ENCODE peak calls at places on chromosomes 6 and 20, in four cellular contexts. A, U, Y and D are unnamed samples.

GRCh38 chr6:72724545-72724944 is 102.7 kb downstream of the KCNQ5 start:
- DNase-seq in A (no peak), Y (no peak), U (peak), D (no peak)

GRCh38 chr6:97023982-97024381 is 99.5 kb downstream of the KLHL32 start:
- DNase-seq in A (no peak), Y (no peak), U (no peak), D (no peak)

GRCh38 chr6:42316390-42316970 is 98.8 kb upstream of the MRPS10 start:
- DNase-seq in A (no peak), Y (no peak), U (peak), D (no peak)

GRCh38 chr6:158002951-158003853 is 21.5 kb downstream of the SYNJ2 start:
- DNase-seq in Y (no peak), A (no peak), U (no peak), D (no peak)

GRCh38 chr6:89818977-89819335 is 638 bp downstream of the MDN1 start:
- DNase-seq in Y (peak), A (peak), U (no peak), D (peak)

GRCh38 chr6:156009656-156010055 is 554.0 kb upstream of the NOX3 start:
- DNase-seq in A (no peak), U (no peak), Y (no peak), D (no peak)

GRCh38 chr6:129598244-129599187 is 111.5 kb downstream of the ARHGAP18 start:
- DNase-seq in A (peak), U (peak), Y (peak), D (peak)

GRCh38 chr6:120410586-120410985 is 923.7 kb downstream of the TBC1D32 start:
- DNase-seq in Y (no peak), A (no peak), U (no peak), D (no peak)

GRCh38 chr6:70166088-70166958 is 136.6 kb downstream of the COL9A1 start:
- DNase-seq in Y (peak), U (no peak), A (peak), D (peak)

GRCh38 chr6:41518118-41518517 is 28.1 kb upstream of the FOXP4 start:
- DNase-seq in U (no peak), Y (no peak), A (peak), D (no peak)

GRCh38 chr6:78749326-78749725 is 118.0 kb upstream of the IRAK1BP1 start:
- DNase-seq in Y (no peak), U (no peak), A (no peak), D (no peak)

GRCh38 chr20:21099653-21100589 is 6.2 kb downstream of the LINC00237 start:
- DNase-seq in U (no peak), A (no peak), Y (peak), D (no peak)

GRCh38 chr6:108781419-108782110 is 66.7 kb upstream of the ARMC2 start:
- DNase-seq in A (no peak), U (no peak), Y (no peak), D (no peak)

GRCh38 chr6:80022803-80023202 is 18.4 kb downstream of the TTK start:
- DNase-seq in U (no peak), A (no peak), Y (no peak), D (no peak)

GRCh38 chr20:16553161-16553560 is 20.1 kb downstream of the KIF16B start:
- DNase-seq in Y (no peak), U (no peak), A (no peak), D (no peak)

GRCh38 chr6:6729971-6730370 is 141.5 kb downstream of the LY86 start:
- DNase-seq in U (no peak), Y (no peak), A (no peak), D (no peak)

GRCh38 chr6:6725834-6726194 is 137.3 kb downstream of the LY86 start:
- DNase-seq in U (no peak), Y (no peak), A (no peak), D (no peak)

GRCh38 chr6:6734463-6735455 is 146.2 kb downstream of the LY86 start:
- DNase-seq in U (no peak), Y (no peak), A (no peak), D (no peak)

GRCh38 chr6:6728169-6728941 is 139.8 kb downstream of the LY86 start:
- DNase-seq in Y (no peak), A (no peak), U (no peak), D (no peak)

GRCh38 chr6:6730831-6731230 is 142.3 kb downstream of the LY86 start:
- DNase-seq in Y (no peak), A (no peak), U (no peak), D (no peak)
- TF ChIP-seq FOXK2 in Y (no peak), A (no peak), U (no peak), D (no peak)

GRCh38 chr6:105319331-105319730 is 83.6 kb downstream of the PREP start:
- DNase-seq in Y (no peak), U (no peak), A (no peak), D (no peak)
- TF ChIP-seq FOXK2 in Y (no peak), U (no peak), A (no peak), D (no peak)

GRCh38 chr6:44050872-44051421 is 76.3 kb downstream of the MRPL14 start:
- DNase-seq in A (no peak), U (no peak), Y (no peak), D (no peak)

GRCh38 chr6:44053760-44054556 is 73.3 kb downstream of the MRPL14 start:
- DNase-seq in U (no peak), Y (no peak), A (no peak), D (no peak)

GRCh38 chr6:44053106-44053756 is 74.0 kb downstream of the MRPL14 start:
- DNase-seq in Y (no peak), U (no peak), A (no peak), D (no peak)

GRCh38 chr6:44051516-44051915 is 75.7 kb downstream of the MRPL14 start:
- DNase-seq in Y (no peak), U (no peak), A (no peak), D (no peak)

GRCh38 chr6:44052419-44053011 is 74.7 kb downstream of the MRPL14 start:
- DNase-seq in A (no peak), U (no peak), Y (peak), D (peak)
- TF ChIP-seq FOXK2 in A (no peak), U (no peak), Y (peak), D (no peak)

GRCh38 chr6:100229512-100229911 is 235.2 kb downstream of the SIM1 start:
- DNase-seq in U (no peak), A (no peak), Y (no peak), D (no peak)
- TF ChIP-seq FOXK2 in U (no peak), A (no peak), Y (no peak), D (no peak)

DNA sequence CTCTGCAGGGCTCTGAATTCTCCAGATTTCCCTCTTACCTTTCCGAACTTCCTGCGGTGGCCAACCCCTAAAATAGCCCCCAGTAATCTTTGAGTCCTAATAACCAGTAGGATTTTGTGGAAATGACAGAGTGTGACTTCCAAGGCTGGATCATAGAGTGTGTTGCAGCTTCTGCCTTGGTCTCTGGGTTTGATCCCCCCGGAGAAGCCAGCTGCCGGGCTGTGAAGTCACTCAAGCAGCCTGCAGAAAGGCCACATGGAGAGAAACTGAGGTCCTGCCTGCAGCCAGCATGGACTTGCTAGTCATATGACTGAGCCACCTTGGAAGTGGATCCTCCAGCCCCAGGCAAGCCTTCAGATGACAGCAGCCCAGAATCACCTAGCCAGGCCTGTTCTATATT is 46.3 kb upstream of the SCRT2 start:
- DNase-seq in Y (no peak), A (no peak), U (no peak), D (no peak)
- TF ChIP-seq FOXK2 in Y (no peak), A (no peak), U (no peak), D (no peak)

GRCh38 chr20:39825524-39825923 is 863.4 kb downstream of the DHX35 start:
- DNase-seq in Y (no peak), A (no peak), U (no peak), D (no peak)

GRCh38 chr20:39829255-39829654 is 859.8 kb downstream of the MAFB start:
- DNase-seq in U (no peak), A (no peak), Y (no peak), D (peak)

GRCh38 chr20:39823239-39823638 is 861.1 kb downstream of the DHX35 start:
- DNase-seq in Y (no peak), A (no peak), U (no peak), D (no peak)

GRCh38 chr20:39822667-39823066 is 860.5 kb downstream of the DHX35 start:
- DNase-seq in Y (no peak), A (no peak), U (no peak), D (no peak)

DNA sequence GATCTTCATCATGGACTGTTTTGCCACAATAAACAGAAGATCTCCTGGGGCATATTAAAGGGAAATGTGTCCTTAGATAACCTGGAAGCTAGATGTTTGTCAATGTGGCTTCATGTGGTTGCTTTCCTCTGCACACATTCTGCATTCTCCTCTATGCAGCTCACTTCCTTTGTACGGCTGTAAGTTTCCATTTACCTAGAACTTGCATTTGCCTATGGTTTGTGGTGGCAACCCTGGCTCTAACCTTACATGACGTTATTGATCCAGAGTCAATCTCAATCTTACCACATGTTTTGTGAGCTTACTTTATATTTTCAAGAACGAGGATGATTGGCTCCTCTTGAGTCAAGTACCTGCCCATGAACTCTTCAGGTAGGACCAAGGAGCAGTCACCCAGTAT is 863.1 kb downstream of the MAFB start:
- DNase-seq in A (no peak), U (peak), Y (no peak), D (no peak)
- TF ChIP-seq FOXK2 in A (no peak), U (no peak), Y (no peak), D (no peak)

DNA sequence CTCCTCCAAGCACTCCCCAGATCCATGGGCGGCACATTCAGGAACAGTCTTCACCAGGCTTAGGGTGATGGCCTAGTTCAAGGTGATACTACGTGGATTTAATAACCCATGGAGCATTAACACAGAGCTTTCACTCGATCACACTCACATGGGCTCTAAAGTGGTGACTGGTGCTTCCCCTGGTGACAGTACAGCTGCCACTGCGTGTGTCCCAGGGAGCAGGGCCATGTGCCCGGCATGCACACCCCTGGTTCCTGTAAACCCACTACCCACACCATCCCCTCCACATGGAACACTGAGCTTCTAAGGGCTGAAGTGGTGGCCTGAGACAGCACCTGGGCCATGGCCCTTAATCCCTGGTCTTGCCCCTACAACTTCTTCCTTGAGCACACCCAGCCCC is 27.8 kb upstream of the APMAP start:
- DNase-seq in Y (no peak), U (no peak), A (no peak), D (no peak)
- TF ChIP-seq FOXK2 in Y (no peak), U (no peak), A (no peak), D (no peak)

GRCh38 chr20:34112600-34113061 is 588 bp upstream of the EIF2S2 start:
- DNase-seq in Y (no peak), A (peak), U (no peak), D (peak)
- TF ChIP-seq FOXK2 in Y (peak), A (no peak), U (no peak), D (no peak)

GRCh38 chr20:32682508-32682987 is 8.8 kb upstream of the C20orf203 start:
- DNase-seq in A (no peak), U (no peak), Y (peak), D (no peak)

GRCh38 chr20:32685541-32686529 is 12.1 kb upstream of the C20orf203 start:
- DNase-seq in Y (no peak), A (peak), U (no peak), D (no peak)

GRCh38 chr20:32680544-32681174 is 6.9 kb upstream of the C20orf203 start:
- DNase-seq in Y (no peak), A (no peak), U (no peak), D (no peak)

GRCh38 chr20:32678948-32679347 is 5.2 kb upstream of the C20orf203 start:
- DNase-seq in U (no peak), Y (no peak), A (no peak), D (no peak)

DNA sequence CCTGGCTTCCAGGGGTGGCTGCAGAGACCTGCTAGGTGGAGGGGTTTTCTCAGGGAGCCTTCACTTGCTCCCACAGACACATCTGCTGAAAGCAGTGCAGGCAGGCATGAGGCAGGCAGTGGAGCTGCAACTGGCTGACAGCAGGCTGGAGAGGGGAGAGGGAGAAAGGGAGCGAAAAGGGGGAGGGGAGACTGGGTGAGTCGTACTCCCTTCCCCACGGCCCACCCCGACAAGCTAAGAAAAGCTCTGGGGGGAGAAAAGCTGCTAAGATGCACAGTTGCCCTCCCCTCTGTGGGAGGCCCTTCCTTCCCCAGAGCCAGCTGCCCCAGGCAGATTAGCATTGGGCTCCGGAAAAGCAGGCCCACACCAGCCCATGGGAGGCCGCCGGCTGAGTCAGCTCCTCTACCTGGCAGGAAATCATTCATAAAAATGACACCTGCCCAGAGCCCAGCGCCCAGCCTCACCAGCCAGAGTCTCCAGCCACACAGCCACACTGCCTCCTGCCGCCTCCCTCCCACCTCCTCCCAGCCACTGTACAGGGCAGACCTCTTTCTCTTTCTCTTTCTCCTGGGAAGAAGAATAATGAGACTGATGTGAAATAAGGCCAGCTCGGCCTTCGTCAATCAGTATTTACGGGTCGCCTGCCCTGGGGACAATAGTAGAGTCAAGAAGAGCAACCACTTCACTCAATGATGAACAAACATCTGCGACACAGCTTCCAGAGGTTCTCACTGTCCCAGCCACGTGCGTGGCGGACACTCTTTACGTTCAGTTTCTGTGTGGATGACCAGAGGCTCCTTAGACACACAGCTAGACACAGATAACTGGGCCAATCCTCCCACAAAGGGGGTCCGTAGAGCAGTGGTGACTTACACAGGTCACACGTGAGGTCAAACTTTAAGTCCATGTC is 7.7 kb upstream of the C20orf203 start:
- DNase-seq in U (no peak), A (no peak), Y (peak), D (no peak)
- TF ChIP-seq FOXK2 in U (no peak), A (no peak), Y (peak), D (no peak)